ENCODE peak calls at places on chromosomes 11 and 22, in seven cellular contexts. D is heart right ventricle; L is tibial nerve; V is OCI-LY7; J is cardiac muscle cell; U is A549; O is effector memory CD4-positive, alpha-beta T cell. E is an unnamed sample. For H3K4me1, the result is how much of the 10 kb centered on the place peaks cover.

GRCh38 chr11:11961399-11962028 is 46.9 kb downstream of the DKK3 start:
- DNase-seq in U (no peak), O (no peak), V (no peak), L (no peak), D (no peak), J (no peak), E (no peak)

GRCh38 chr22:38758276-38758945 is 2.6 kb upstream of the SUN2 start:
- DNase-seq in D (no peak), L (no peak), J (no peak), O (peak), V (no peak), U (no peak), E (peak)

GRCh38 chr11:61834278-61835004 is 6.3 kb downstream of the FADS2 start:
- DNase-seq in J (peak), O (peak), U (no peak), V (peak), L (peak), D (peak), E (peak)

GRCh38 chr11:109123811-109124787 is 297.9 kb upstream of the C11orf87 start:
- DNase-seq in O (no peak), V (no peak), J (peak), U (no peak), L (no peak), D (peak), E (no peak)

GRCh38 chr11:102829671-102830070 is 13.7 kb downstream of the MMP3 start:
- DNase-seq in D (no peak), J (no peak), V (no peak), O (no peak), L (no peak), U (no peak), E (no peak)

GRCh38 chr11:77474509-77475070 is 696 bp upstream of the PAK1 start:
- DNase-seq in L (no peak), V (no peak), U (no peak), O (no peak), J (no peak), D (no peak), E (no peak)

GRCh38 chr11:111422494-111423249 is 43.6 kb upstream of the POU2AF1 start:
- DNase-seq in D (no peak), U (peak), L (peak), O (no peak), V (peak), J (peak), E (peak)

GRCh38 chr11:2741377-2742131 is 41.8 kb upstream of the KCNQ1OT1 start:
- DNase-seq in O (no peak), L (no peak), U (peak), J (peak), V (no peak), D (no peak), E (no peak)

GRCh38 chr11:4511846-4512245 is 29.4 kb downstream of the OR52K1 start:
- DNase-seq in O (no peak), L (no peak), J (no peak), V (no peak), U (no peak), D (no peak), E (no peak)

GRCh38 chr11:69385832-69386415 is 92.0 kb downstream of the MYEOV start:
- DNase-seq in V (no peak), L (no peak), U (no peak), J (no peak), O (no peak), D (no peak), E (no peak)

GRCh38 chr22:42156597-42156996 is 26.0 kb upstream of the CYP2D6 start:
- DNase-seq in D (no peak), L (no peak), J (no peak), V (no peak), U (no peak), O (no peak), E (no peak)

GRCh38 chr22:40243891-40244290 is 66.2 kb downstream of the TNRC6B start:
- DNase-seq in O (no peak), L (no peak), D (no peak), U (no peak), J (no peak), V (no peak), E (no peak)

GRCh38 chr11:5992604-5993251 is 5.9 kb upstream of the OR52L1 start:
- DNase-seq in V (peak), U (peak), O (no peak), D (no peak), L (no peak), J (peak), E (no peak)

GRCh38 chr11:129699711-129700304 is 115.8 kb upstream of the TMEM45B start:
- DNase-seq in L (no peak), J (no peak), D (no peak), O (no peak), V (no peak), U (no peak), E (no peak)

GRCh38 chr11:116910378-116910777 is 73.0 kb upstream of the APOA1 start:
- DNase-seq in L (no peak), U (no peak), D (no peak), V (no peak), O (no peak), J (peak), E (no peak)

GRCh38 chr11:2224254-2224653 is 46.1 kb downstream of the ASCL2 start:
- DNase-seq in L (no peak), V (no peak), U (no peak), D (no peak), J (no peak), O (no peak), E (no peak)

GRCh38 chr11:8800498-8801110 is 110.4 kb upstream of the AKIP1 start:
- DNase-seq in J (peak), U (no peak), L (no peak), D (no peak), O (no peak), V (no peak), E (no peak)

GRCh38 chr11:75851203-75851602 is 36.2 kb downstream of the UVRAG start:
- DNase-seq in V (no peak), U (no peak), D (no peak), J (peak), O (no peak), L (no peak), E (no peak)

GRCh38 chr22:49847751-49848689 is 5.6 kb upstream of the ZBED4 start:
- DNase-seq in J (no peak), O (no peak), V (no peak), U (no peak), D (no peak), L (no peak), E (no peak)

GRCh38 chr11:96178014-96178745 is 164.8 kb downstream of the MAML2 start:
- DNase-seq in D (no peak), J (no peak), V (no peak), O (no peak), L (no peak), U (no peak), E (no peak)

GRCh38 chr11:78112588-78113275 is 26.7 kb downstream of the ALG8 start:
- DNase-seq in D (no peak), U (no peak), J (no peak), L (no peak), O (no peak), V (no peak), E (no peak)

DNA sequence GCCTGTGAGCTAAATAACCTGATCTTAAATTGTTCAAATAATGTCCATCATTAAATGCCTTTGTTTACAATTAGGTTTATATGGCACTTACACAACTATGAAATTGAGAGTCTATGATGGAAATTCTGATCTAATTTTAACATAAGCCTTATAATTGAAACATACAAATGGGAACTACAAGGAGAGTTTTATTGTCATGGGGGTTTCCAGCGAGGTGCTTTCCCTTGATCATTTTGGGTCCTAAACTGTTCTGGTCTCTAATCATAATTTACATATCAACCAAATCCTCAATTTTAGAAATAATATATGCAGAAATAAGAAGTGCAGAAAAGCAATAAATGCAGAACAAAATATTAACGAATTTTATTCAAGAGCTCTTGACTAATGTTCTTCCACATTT is 44.9 kb downstream of the RRAS2 start:
- DNase-seq in O (no peak), L (no peak), U (no peak), J (no peak), D (no peak), V (no peak), E (no peak)
- H3K4me1 ChIP-seq in O (under half), L (under half), U (under half), J (under half), D (under half), V (under half), E (under half)

GRCh38 chr22:44357962-44358553 is 45.3 kb upstream of the SHISAL1 start:
- DNase-seq in J (peak), D (no peak), L (no peak), V (no peak), U (no peak), O (no peak), E (no peak)
- H3K4me1 ChIP-seq in J (under half), D (under half), L (under half), V (under half), U (under half), O (under half), E (under half)

DNA sequence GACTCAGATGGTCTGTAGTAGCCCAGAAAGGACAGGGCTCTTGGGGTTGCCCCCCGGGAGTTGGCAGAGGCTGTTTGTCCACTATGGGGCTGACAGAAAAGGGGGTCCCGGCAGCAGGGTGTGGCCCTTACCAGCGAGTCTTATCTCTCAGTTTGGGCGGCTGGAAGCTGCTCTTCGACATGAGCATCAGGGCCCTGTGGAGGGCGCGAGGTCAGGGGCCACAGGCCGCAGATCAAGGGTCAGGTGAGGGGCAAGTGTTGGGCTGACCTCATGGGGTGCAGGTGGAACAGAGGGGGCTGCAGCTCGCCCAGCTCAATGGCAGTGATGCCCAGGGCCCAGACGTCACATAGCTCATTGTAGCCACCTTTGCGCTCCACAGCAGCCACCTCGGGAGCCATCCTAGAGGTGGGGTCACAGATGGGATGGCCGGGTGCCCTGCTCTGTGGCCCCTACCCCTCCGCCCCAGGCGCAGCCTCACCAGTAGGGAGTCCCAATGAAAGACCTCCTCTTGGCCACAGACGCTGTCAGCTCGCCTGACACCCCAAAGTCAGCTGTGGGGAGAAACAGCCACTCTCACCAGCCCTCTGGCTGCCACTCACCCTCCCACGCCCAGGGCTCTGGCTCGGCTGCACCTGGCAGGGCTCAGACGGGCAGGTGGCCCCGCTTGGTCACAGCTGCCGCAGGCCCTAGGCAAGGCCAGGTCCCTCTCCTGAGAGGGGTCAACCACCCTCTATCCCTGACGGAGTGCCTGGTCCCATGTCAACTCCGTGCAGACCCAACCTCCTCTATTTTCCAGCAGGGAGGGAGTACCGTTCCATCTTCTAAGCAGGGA is 2.2 kb downstream of the MAP4K2 start:
- DNase-seq in O (no peak), J (no peak), D (no peak), V (peak), L (no peak), U (no peak), E (no peak)
- H3K4me1 ChIP-seq in O (under half), J (under half), D (under half), V (under half), L (under half), U (under half), E (under half)

DNA sequence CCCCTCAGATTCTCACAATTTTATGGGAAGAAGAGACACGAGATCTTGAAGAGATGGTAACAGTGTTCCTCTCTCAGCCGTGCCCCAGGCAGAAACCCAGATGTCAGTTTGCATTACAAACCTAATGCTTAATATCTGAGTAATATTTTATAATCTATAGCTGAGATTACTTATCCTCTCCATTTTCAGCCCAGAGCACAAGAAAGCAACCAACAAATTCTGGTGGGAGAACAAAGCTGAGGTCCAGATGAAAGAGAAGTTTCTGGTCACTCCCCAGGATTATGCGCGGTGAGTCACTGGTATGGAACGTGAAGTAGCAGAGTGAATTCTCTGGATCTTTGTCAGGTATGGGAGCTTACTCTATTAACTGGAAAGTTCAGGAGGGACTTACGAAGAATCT is 884 bp downstream of the CENATAC start:
- DNase-seq in L (no peak), D (no peak), O (no peak), U (peak), J (peak), V (no peak), E (no peak)
- H3K4me1 ChIP-seq in L (under half), D (under half), O (under half), U (under half), J (under half), V (under half), E (under half)

DNA sequence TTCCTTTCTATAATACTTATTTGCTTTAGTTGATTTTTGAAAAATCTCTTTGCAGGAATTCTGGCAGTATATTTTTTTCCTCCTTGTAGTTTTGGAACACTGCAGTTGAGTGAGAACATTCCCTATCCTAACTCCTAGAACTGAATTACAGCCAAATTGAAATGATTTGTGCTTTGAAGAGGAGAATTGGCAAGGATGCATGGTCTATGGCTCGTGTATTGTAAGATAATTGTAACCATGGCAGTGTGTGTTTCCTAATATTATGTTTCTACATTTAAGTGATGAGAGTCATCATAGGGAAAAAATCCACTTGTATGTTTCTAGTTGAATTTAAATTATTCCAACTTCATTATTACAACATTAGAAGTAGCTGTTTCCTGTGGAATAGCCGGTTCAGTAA is 80.9 kb upstream of the MYO18B start:
- DNase-seq in L (no peak), J (peak), O (no peak), U (no peak), V (no peak), D (no peak), E (no peak)
- H3K4me1 ChIP-seq in L (under half), J (under half), O (under half), U (under half), V (under half), D (under half), E (under half)

DNA sequence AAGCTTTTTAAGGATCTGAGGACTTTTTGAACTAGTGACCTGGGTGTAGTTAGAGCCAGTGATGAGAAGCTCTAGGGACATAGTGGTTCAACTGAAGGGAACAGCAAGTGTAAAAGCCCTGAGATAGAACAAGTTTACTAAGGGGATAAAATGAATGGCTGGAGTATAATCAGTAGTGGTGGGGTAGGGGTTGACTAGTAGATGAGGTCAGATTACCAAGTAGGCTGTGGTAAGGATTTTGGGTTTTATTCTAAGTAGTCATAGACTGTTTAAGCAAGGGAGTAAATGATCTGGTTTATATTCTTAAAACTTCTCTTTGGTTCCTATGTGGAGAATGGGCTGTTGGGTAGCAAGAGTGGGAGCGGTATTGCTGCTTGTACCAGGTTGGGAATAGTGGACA is 15.3 kb downstream of the TRIM44 start:
- DNase-seq in D (no peak), J (no peak), V (no peak), O (no peak), U (no peak), L (no peak), E (no peak)
- H3K4me1 ChIP-seq in D (under half), J (under half), V (half or more), O (under half), U (under half), L (under half), E (under half)

GRCh38 chr11:126502982-126503381 is 147.5 kb downstream of the ST3GAL4 start:
- DNase-seq in V (no peak), O (no peak), D (no peak), U (no peak), L (no peak), J (no peak), E (no peak)
- H3K4me1 ChIP-seq in V (under half), O (under half), D (under half), U (under half), L (under half), J (under half), E (under half)

DNA sequence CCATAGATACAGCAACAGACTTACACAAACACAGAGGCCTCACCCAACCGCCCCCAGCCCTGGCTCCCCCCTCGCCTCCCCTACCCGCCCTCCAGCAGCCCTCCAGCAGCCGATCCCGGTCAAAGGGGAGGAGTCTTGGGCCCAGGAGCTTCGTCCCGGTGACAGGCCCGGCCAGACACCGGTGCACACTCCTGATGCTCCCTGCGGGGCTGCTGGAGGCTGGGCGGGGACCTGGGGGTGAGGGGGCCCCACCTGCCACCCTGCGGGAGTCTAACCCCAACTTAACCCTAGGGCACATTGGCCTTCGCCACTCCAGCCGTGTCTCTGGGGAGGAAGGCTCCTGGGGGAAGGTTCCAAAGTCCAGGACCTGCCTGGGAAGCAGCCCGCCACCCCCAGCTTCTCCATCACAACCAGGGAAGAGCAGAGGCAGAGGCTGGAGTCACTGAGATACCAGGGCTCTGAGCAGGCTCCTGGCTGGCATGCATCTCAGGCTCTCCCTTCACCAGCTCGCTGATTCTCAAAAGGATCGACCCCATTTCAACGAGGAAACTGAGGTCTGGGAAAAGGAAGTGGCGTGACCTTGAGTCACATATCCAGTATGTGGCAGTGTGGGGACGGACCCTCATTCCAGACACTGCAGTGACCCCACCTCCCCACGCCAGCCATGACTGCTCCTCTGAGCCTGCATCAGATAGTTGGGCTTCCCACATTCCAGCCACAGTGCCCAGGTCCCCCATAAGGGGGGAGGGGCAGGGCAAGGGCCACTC is 14.4 kb downstream of the BCL9L start:
- DNase-seq in D (no peak), J (peak), L (no peak), U (no peak), O (no peak), V (no peak), E (no peak)
- H3K4me1 ChIP-seq in D (half or more), J (half or more), L (half or more), U (half or more), O (half or more), V (half or more), E (half or more)

GRCh38 chr11:94130589-94131362 is 2.1 kb downstream of the PANX1 start:
- DNase-seq in D (no peak), V (no peak), U (no peak), O (no peak), L (peak), J (peak), E (no peak)
- H3K4me1 ChIP-seq in D (under half), V (under half), U (half or more), O (under half), L (under half), J (under half), E (under half)